ENCODE peak calls at places on chromosomes 6 and 20, in seven cellular contexts. F is body of pancreas; B is small intestine; E is CD8-positive, alpha-beta T cell; L is GM23248; Z is effector memory CD4-positive, alpha-beta T cell; S is A673. R is an unnamed sample. For H3K9me3, H3K4me1 and H3K27me3, the result is how much of the 10 kb centered on the place peaks cover.

GRCh38 chr6:33983721-33984465 is 162.0 kb downstream of the GRM4 start:
- DNase-seq in F (peak), B (no peak), E (no peak), L (no peak), Z (no peak), S (no peak), R (no peak)

GRCh38 chr6:118893095-118893881 is 664 bp upstream of the ASF1A start:
- DNase-seq in F (peak), B (peak), E (peak), L (peak), Z (peak), S (peak), R (peak)

GRCh38 chr20:44701116-44701865 is 13.9 kb upstream of the CCN5 start:
- DNase-seq in F (no peak), B (no peak), E (no peak), L (no peak), Z (no peak), S (no peak), R (no peak)

GRCh38 chr20:62528983-62529891 is 53.4 kb upstream of the GATA5 start:
- DNase-seq in F (no peak), B (no peak), E (no peak), L (no peak), Z (no peak), S (no peak), R (no peak)

GRCh38 chr20:59835057-59835447 is 98.4 kb downstream of the SYCP2 start:
- DNase-seq in F (no peak), B (no peak), E (no peak), L (no peak), Z (no peak), S (peak), R (no peak)

GRCh38 chr6:119459207-119459974 is 109.8 kb upstream of the MAN1A1 start:
- DNase-seq in F (no peak), B (peak), E (no peak), L (no peak), Z (no peak), S (no peak), R (no peak)

GRCh38 chr6:117237561-117237960 is 27.8 kb upstream of the VGLL2 start:
- DNase-seq in F (no peak), B (no peak), E (no peak), L (peak), Z (no peak), S (peak), R (no peak)

GRCh38 chr6:35099116-35099515 is 42.0 kb downstream of the TCP11 start:
- DNase-seq in F (no peak), B (no peak), E (no peak), L (no peak), Z (no peak), S (no peak), R (no peak)

DNA sequence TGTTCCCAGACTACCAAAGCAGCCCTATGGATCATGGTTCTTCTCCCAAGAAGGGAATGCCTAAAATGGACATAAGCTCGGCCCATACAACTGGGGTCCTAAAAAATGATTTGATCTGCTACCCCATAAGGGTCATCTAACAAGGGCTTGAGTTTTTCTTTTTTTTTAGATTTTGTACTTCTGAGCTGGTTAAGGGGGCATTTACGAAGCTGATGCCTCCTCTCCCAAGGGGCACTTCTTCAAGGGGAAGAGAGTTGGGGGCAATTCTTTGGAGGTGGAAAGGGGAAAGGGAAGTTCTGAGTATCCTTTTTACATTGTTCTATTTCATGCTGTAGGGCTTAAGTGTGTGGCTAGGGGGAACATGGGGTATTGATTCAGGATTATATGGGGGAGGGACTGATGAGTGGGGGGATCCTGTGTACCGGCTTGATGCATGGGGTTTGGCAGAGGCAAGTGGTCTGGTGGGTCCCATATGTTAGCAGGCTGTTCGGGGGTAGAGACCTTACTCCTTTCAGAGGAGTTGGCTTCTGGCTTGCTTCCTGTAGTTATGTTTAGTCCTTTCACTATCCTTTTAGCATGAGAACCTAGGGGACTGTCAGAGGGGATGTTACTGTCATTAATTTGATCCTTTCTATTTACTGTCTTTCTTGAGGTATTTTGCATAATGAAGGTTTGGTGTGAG is 8.1 kb upstream of the ZNFX1 start:
- DNase-seq in F (no peak), B (no peak), E (no peak), L (no peak), Z (no peak), S (no peak), R (no peak)
- H3K9me3 ChIP-seq in F (under half), B (under half), E (under half), L (under half), Z (half or more), S (under half), R (under half)

DNA sequence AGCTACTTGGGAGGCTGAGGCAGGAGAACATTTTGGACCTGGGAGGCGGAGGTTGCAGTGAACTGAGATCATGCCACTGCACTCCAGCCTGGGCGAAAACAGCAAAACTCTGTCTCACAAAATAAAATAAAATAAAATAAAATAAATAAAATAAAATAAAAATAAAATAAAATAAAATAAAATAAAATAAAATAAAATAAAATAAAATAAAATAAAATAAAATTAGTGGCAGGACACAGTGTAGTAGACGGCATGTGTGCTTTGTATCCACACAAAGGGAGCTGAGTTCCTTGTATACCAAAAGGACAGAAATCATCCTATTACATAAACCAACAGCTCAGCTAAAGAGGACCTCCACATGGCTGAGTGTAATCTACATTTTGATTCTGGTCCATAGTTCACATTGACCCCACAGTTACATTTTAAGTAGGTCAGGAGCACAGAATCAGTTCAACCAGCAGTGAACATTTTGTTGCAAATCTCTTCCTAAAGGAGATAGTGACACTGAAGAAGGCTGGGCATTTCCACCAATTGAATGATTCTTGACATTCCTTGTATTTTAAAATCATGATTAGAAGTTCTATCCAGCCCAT is 91.7 kb upstream of the MAP7 start:
- DNase-seq in F (no peak), B (no peak), E (no peak), L (no peak), Z (no peak), S (no peak), R (no peak)
- H3K4me1 ChIP-seq in F (under half), B (under half), E (under half), L (under half), Z (under half), S (under half), R (under half)

GRCh38 chr20:47788741-47789080 is 3.4 kb upstream of the SULF2 start:
- DNase-seq in F (no peak), B (no peak), E (no peak), L (no peak), Z (no peak), S (no peak), R (no peak)
- H3K27me3 ChIP-seq in F (under half), B (under half), E (under half), L (under half), Z (under half), S (under half), R (under half)

DNA sequence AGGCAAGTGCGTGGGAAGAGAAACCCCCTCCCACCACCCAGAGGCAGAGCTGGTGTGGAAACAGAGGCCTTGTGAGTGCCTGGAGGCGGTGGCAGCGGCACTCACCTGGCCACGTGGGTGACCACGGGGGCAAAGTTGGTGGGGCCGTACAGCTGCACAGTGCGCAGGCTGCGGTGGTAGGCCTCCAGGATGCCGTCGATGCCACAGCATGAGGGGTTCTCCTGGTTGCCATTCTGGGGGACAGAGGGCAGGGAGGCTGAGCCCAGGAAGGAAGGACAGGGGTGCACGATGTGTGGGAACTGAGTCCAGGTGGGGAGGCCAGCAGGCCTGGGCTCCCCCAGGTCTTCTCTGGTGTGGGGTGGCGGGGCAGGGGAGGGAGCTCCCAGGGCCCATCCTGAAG is 47.7 kb downstream of the RAB44 start:
- DNase-seq in F (no peak), B (no peak), E (no peak), L (no peak), Z (no peak), S (no peak), R (no peak)
- H3K9me3 ChIP-seq in F (under half), B (under half), E (under half), L (under half), Z (under half), S (under half), R (under half)

GRCh38 chr6:44672086-44672485 is 284.6 kb downstream of the CDC5L start:
- DNase-seq in F (no peak), B (no peak), E (no peak), L (no peak), Z (no peak), S (no peak), R (no peak)

GRCh38 chr6:44668976-44669934 is 281.7 kb downstream of the CDC5L start:
- DNase-seq in F (no peak), B (no peak), E (no peak), L (no peak), Z (no peak), S (no peak), R (no peak)

GRCh38 chr6:44668391-44668930 is 281.0 kb downstream of the CDC5L start:
- DNase-seq in F (no peak), B (no peak), E (no peak), L (no peak), Z (no peak), S (no peak), R (no peak)

GRCh38 chr6:44671333-44671732 is 283.8 kb downstream of the CDC5L start:
- DNase-seq in F (no peak), B (no peak), E (no peak), L (no peak), Z (no peak), S (no peak), R (no peak)

GRCh38 chr6:44670146-44670545 is 282.6 kb downstream of the CDC5L start:
- DNase-seq in F (no peak), B (no peak), E (no peak), L (no peak), Z (no peak), S (no peak), R (no peak)
- H3K4me1 ChIP-seq in F (under half), B (under half), E (under half), L (under half), Z (under half), S (under half), R (under half)

GRCh38 chr6:27669278-27669797 is 196.4 kb upstream of the ZNF184 start:
- DNase-seq in F (no peak), B (no peak), E (no peak), L (peak), Z (no peak), S (peak), R (peak)
- H3K27me3 ChIP-seq in F (under half), B (under half), E (half or more), L (under half), Z (half or more), S (under half), R (half or more)

DNA sequence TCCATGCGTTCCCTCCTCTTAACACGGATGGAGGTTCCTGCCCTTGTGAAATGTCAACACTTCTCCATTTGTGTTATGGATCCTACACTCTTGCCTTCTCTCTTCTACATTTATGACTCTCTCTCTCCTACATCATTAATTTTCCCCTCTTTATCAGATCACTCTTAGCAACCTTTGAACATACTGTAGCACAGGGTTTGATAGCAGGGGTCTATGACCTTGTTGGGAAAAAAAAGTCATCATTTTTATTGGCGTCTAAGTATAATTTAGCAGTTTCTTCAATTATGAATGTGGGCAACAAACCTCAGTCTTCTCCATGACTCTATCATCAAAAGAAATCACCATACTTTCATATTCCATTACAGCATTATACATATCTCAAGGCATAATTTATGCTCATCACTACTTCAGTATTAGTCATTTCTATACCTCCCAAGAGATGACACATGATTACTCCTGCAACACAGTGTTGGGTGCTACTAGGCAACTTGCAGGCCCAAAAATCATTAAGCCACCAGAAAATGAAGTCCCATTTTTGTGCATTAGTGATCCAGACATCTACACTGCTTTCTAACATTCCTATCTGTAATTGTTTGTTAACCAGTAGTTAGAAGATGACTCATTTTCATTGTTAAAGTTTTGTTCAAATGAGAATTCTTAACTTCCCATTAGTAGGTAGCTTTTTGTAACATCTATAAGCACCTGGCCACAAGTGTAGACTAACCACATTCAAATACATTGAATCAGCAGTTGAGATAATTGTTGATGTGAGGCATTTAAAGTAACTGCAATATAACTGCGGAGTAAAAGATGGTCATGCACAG is 9.5 kb downstream of the CYP39A1 start:
- DNase-seq in F (no peak), B (no peak), E (no peak), L (peak), Z (no peak), S (no peak), R (no peak)
- H3K9me3 ChIP-seq in F (under half), B (under half), E (under half), L (under half), Z (under half), S (under half), R (under half)

DNA sequence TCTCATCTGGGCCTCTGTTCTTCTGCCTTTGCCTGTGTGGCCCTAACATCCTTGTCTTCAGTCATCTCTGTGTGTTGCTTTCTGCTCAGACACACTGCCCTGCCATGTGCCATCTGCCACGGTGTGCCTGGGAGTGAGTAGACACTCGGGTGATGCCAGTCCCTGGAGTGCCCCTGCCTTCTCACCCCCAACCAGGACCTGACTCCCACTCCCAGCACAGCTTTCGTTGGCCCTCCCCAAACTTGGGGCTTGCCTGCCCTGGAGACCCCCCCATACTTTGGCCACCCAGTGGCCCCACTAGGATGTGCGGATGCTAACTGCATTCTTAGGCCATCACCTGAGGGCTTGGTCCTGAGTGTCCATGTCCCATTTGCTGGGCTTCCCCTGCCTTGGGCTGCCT is 76.4 kb upstream of the SCP2D1 start:
- DNase-seq in F (no peak), B (no peak), E (no peak), L (no peak), Z (no peak), S (no peak), R (no peak)
- H3K4me1 ChIP-seq in F (under half), B (under half), E (under half), L (under half), Z (under half), S (under half), R (under half)

GRCh38 chr6:64696053-64696452 is 1011.0 kb downstream of the EYS start:
- DNase-seq in F (no peak), B (no peak), E (no peak), L (no peak), Z (no peak), S (no peak), R (no peak)
- H3K27me3 ChIP-seq in F (under half), B (under half), E (under half), L (under half), Z (under half), S (under half), R (under half)

R was measured in CD4-positive, alpha-beta memory T cell.